ENCODE peak calls at places on chromosome 6, in four cellular contexts. Q is ELF-1, V is anterior cingulate cortex, I is HFFc6. W is an unnamed sample.

GRCh38 chr6:14454467-14454763 is 336.8 kb downstream of the CD83 start:
- DNase-seq in Q (no peak), V (no peak), I (no peak), W (no peak)

GRCh38 chr6:30816791-30817739 is 67.3 kb upstream of the DDR1 start:
- DNase-seq in Q (no peak), V (no peak), I (no peak), W (no peak)

GRCh38 chr6:111011360-111012142 is 29.7 kb downstream of the RPF2 start:
- DNase-seq in Q (no peak), V (no peak), I (peak), W (peak)

GRCh38 chr6:141701732-141702131 is 431.0 kb upstream of the GJE1 start:
- DNase-seq in Q (no peak), V (no peak), I (no peak), W (no peak)

GRCh38 chr6:37713529-37714119 is 15.9 kb upstream of the MDGA1 start:
- DNase-seq in Q (no peak), V (no peak), I (peak), W (no peak)

GRCh38 chr6:157020398-157021266 is 243.5 kb downstream of the ARID1B start:
- DNase-seq in Q (peak), V (no peak), I (peak), W (no peak)

GRCh38 chr6:39430968-39431523 is 108.5 kb upstream of the KCNK16 start:
- DNase-seq in Q (peak), V (peak), I (no peak), W (peak)

GRCh38 chr6:47781732-47782131 is at the start of gene OPN5:
- DNase-seq in Q (no peak), V (no peak), I (no peak), W (no peak)

GRCh38 chr6:8080338-8081151 is 16.4 kb upstream of the BLOC1S5 start:
- DNase-seq in Q (no peak), V (no peak), I (peak), W (no peak)

GRCh38 chr6:43204271-43205105 is 22.5 kb downstream of the CUL9 start:
- DNase-seq in Q (peak), V (no peak), I (no peak), W (no peak)

GRCh38 chr6:36075656-36076055 is 48.0 kb downstream of the MAPK14 start:
- DNase-seq in Q (no peak), V (no peak), I (no peak), W (no peak)

GRCh38 chr6:34189806-34190503 is 44.1 kb upstream of the GRM4 start:
- DNase-seq in Q (no peak), V (no peak), I (no peak), W (no peak)

GRCh38 chr6:158906926-158907325 is 87.8 kb upstream of the EZR start:
- DNase-seq in Q (no peak), V (no peak), I (no peak), W (no peak)

GRCh38 chr6:110646419-110646698 is 168.9 kb downstream of the CDK19 start:
- DNase-seq in Q (no peak), V (no peak), I (no peak), W (no peak)

GRCh38 chr6:22251331-22251730 is 45.5 kb downstream of the PRL start:
- DNase-seq in Q (no peak), V (no peak), I (no peak), W (no peak)

GRCh38 chr6:15171026-15171425 is 74.8 kb upstream of the JARID2 start:
- DNase-seq in Q (no peak), V (no peak), I (no peak), W (no peak)

GRCh38 chr6:121161881-121162280 is 172.4 kb downstream of the TBC1D32 start:
- DNase-seq in Q (no peak), V (no peak), I (no peak), W (no peak)

GRCh38 chr6:42783876-42784738 is 2.3 kb downstream of the BICRAL start:
- DNase-seq in Q (no peak), V (no peak), I (no peak), W (peak)

GRCh38 chr6:45438849-45439406 is 61.2 kb upstream of the SUPT3H start:
- DNase-seq in Q (no peak), V (no peak), I (peak), W (no peak)

GRCh38 chr6:32194825-32195651 is 2.6 kb upstream of the GPSM3 start:
- DNase-seq in Q (no peak), V (no peak), I (peak), W (peak)

GRCh38 chr6:161228911-161229591 is 44.8 kb downstream of the AGPAT4 start:
- DNase-seq in Q (peak), V (no peak), I (peak), W (no peak)

GRCh38 chr6:96458771-96459170 is 62.8 kb upstream of the UFL1 start:
- DNase-seq in Q (peak), V (no peak), I (no peak), W (no peak)

GRCh38 chr6:1230689-1231605 is 81.0 kb upstream of the FOXQ1 start:
- DNase-seq in Q (no peak), V (no peak), I (no peak), W (no peak)

GRCh38 chr6:81436990-81437389 is 315.5 kb downstream of the TENT5A start:
- DNase-seq in Q (no peak), V (no peak), I (no peak), W (no peak)

GRCh38 chr6:53236241-53236640 is 87.6 kb upstream of the GCM1 start:
- DNase-seq in Q (no peak), V (no peak), I (no peak), W (no peak)

GRCh38 chr6:114281496-114281895 is 61.3 kb downstream of the HS3ST5 start:
- DNase-seq in Q (no peak), V (no peak), I (no peak), W (no peak)

GRCh38 chr6:109304284-109305015 is 77.8 kb downstream of the CD164 start:
- DNase-seq in Q (no peak), V (no peak), I (no peak), W (no peak)

GRCh38 chr6:31407699-31408098 is 4.3 kb downstream of the MICA start:
- DNase-seq in Q (no peak), V (no peak), I (peak), W (no peak)

GRCh38 chr6:56378507-56378906 is 131.1 kb upstream of the COL21A1 start:
- DNase-seq in Q (peak), V (no peak), I (no peak), W (no peak)

GRCh38 chr6:11571073-11571472 is 33.5 kb downstream of the TMEM170B start:
- DNase-seq in Q (no peak), V (no peak), I (no peak), W (no peak)

GRCh38 chr6:131976545-131977061 is 25.4 kb upstream of the CCN2 start:
- DNase-seq in Q (no peak), V (no peak), I (no peak), W (no peak)

GRCh38 chr6:108896111-108896661 is 48.0 kb downstream of the ARMC2 start:
- DNase-seq in Q (no peak), V (no peak), I (peak), W (no peak)

GRCh38 chr6:20672038-20672437 is 137.8 kb downstream of the CDKAL1 start:
- DNase-seq in Q (no peak), V (no peak), I (no peak), W (no peak)

GRCh38 chr6:158759966-158760617 is 59.1 kb downstream of the EZR start:
- DNase-seq in Q (no peak), V (no peak), I (no peak), W (no peak)

GRCh38 chr6:31572041-31572911 is at the start of gene LTA:
- DNase-seq in Q (no peak), V (no peak), I (no peak), W (no peak)

GRCh38 chr6:128303870-128304269 is 216.5 kb downstream of the PTPRK start:
- DNase-seq in Q (no peak), V (no peak), I (no peak), W (no peak)